ENCODE peak calls at places on chromosome 16, in four cellular contexts. G is ovary, Z is transverse colon, N is H1. H is an unnamed sample.

GRCh38 chr16:56864910-56865309 is at the start of gene SLC12A3:
- DNase-seq in G (no peak), Z (no peak), N (no peak), H (no peak)

GRCh38 chr16:2963074-2963610 is 933 bp upstream of the KREMEN2 start:
- DNase-seq in G (no peak), Z (peak; percentile 8), N (no peak), H (peak; percentile 74)

GRCh38 chr16:85503642-85504224 is 109.4 kb upstream of the GSE1 start:
- DNase-seq in G (no peak), Z (no peak), N (no peak), H (no peak)

GRCh38 chr16:84942786-84943185 is 68.5 kb downstream of the ZDHHC7 start:
- DNase-seq in G (no peak), Z (no peak), N (no peak), H (no peak)

GRCh38 chr16:85514601-85515318 is 98.4 kb upstream of the GSE1 start:
- DNase-seq in G (peak; percentile 76), Z (peak; percentile 56), N (no peak), H (no peak)

GRCh38 chr16:64654137-64654652 is 467.7 kb downstream of the CDH11 start:
- DNase-seq in G (no peak), Z (no peak), N (no peak), H (no peak)

GRCh38 chr16:72936408-72936807 is 111.5 kb downstream of the ZFHX3 start:
- DNase-seq in G (no peak), Z (no peak), N (no peak), H (no peak)

GRCh38 chr16:4410335-4411075 is 5.9 kb downstream of the CORO7 start:
- DNase-seq in G (peak; percentile 75), Z (peak; percentile 57), N (no peak), H (no peak)

GRCh38 chr16:87246269-87247065 is 70.7 kb downstream of the C16orf95 start:
- DNase-seq in G (no peak), Z (no peak), N (no peak), H (no peak)

GRCh38 chr16:14324581-14324980 is 253.5 kb downstream of the MRTFB start:
- DNase-seq in G (no peak), Z (no peak), N (no peak), H (no peak)

GRCh38 chr16:14322186-14322585 is 251.1 kb downstream of the MRTFB start:
- DNase-seq in G (no peak), Z (no peak), N (no peak), H (no peak)

GRCh38 chr16:14321542-14321941 is 250.4 kb downstream of the MRTFB start:
- DNase-seq in G (peak; percentile 83), Z (no peak), N (no peak), H (no peak)

GRCh38 chr16:14315683-14316320 is 244.7 kb downstream of the MRTFB start:
- DNase-seq in G (no peak), Z (no peak), N (no peak), H (no peak)

DNA sequence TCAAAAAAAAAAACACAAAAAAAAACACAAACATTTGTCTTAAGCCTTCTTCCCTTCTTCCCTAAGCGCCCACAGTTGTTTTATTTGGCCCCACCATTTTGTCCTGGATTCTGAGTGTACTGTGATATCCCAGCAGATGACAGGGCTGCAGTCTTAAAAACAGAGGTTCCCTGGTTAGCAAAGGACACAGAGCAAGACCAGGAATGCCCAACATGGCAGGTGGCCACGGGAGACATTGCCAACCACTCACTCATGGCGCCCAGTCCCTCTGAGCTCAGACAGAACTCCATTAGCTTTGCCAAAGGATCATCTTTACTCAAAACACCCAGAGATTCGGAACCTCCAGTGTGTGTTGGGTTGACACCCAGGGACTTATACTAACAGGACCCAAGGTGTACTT is 249.3 kb downstream of the MRTFB start:
- DNase-seq in G (no peak), Z (no peak), N (no peak), H (no peak)
- TF ChIP-seq POLR2A in G (no peak), Z (no peak), N (no peak), H (no peak)

GRCh38 chr16:31063843-31064611 is 10.0 kb downstream of the ZNF668 start:
- DNase-seq in G (no peak), Z (no peak), N (no peak), H (peak; percentile 85)
- H3K4me3 ChIP-seq in G (no peak overlapping the region), Z (no peak overlapping the region), N (no peak overlapping the region), H (no peak overlapping the region)

GRCh38 chr16:68085259-68086071 is at the start of gene NFATC3:
- DNase-seq in G (peak; percentile 99), Z (peak; percentile 99), N (peak; percentile 85), H (peak; percentile 100)
- TF ChIP-seq EP300 in G (no peak), Z (no peak), N (no peak), H (no peak)

GRCh38 chr16:27203429-27204231 is at the start of gene KDM8:
- DNase-seq in G (peak; percentile 100), Z (peak; percentile 99), N (peak; percentile 98), H (peak; percentile 98)
- TF ChIP-seq POLR2A in G (peak; percentile 58), Z (peak; percentile 72), N (peak; percentile 96), H (no peak)

H was measured in upper lobe of left lung.